ENCODE peak calls at places on chromosomes 4 and X, in five cellular contexts. G, R, F, S and O are unnamed samples. For H3K4me1, the result is how much of the 10 kb centered on the place peaks cover.

GRCh38 chr4:118265312-118266144 is 87.3 kb downstream of the PRSS12 start:
- DNase-seq in G (no peak), R (peak), F (peak), S (no peak), O (peak)

GRCh38 chr4:114780205-114780604 is 181.6 kb downstream of the UGT8 start:
- DNase-seq in G (peak), R (peak), F (no peak), S (no peak), O (no peak)

GRCh38 chr4:1534076-1534872 is 128.0 kb upstream of the NKX1-1 start:
- DNase-seq in G (no peak), R (no peak), F (peak), S (no peak), O (no peak)

GRCh38 chr4:55754754-55755350 is 64.7 kb upstream of the EXOC1L start:
- DNase-seq in G (no peak), R (no peak), F (no peak), S (no peak), O (no peak)

GRCh38 chr4:110630621-110631402 is 7.9 kb upstream of the PITX2 start:
- DNase-seq in G (no peak), R (peak), F (peak), S (peak), O (no peak)

GRCh38 chr4:85318415-85318814 is 156.5 kb upstream of the ARHGAP24 start:
- DNase-seq in G (no peak), R (no peak), F (no peak), S (no peak), O (no peak)

GRCh38 chr4:140238353-140239041 is 84.5 kb upstream of the MAML3 start:
- DNase-seq in G (no peak), R (peak), F (peak), S (peak), O (peak)

GRCh38 chr4:84697615-84698201 is 114.8 kb downstream of the CDS1 start:
- DNase-seq in G (no peak), R (no peak), F (no peak), S (no peak), O (no peak)

GRCh38 chr4:32589853-32590252 is 1869.7 kb downstream of the PCDH7 start:
- DNase-seq in G (no peak), R (no peak), F (no peak), S (no peak), O (no peak)

GRCh38 chr4:99918656-99919055 is 24.4 kb upstream of the LAMTOR3 start:
- DNase-seq in G (no peak), R (no peak), F (no peak), S (no peak), O (no peak)

GRCh38 chr4:954211-955020 is 19.0 kb downstream of the DGKQ start:
- DNase-seq in G (no peak), R (no peak), F (peak), S (no peak), O (peak)

GRCh38 chrX:46912673-46913491 is 661 bp downstream of the JADE3 start:
- DNase-seq in G (no peak), R (peak), F (peak), S (no peak), O (peak)

GRCh38 chrX:14607446-14607845 is 78.1 kb downstream of the GLRA2 start:
- DNase-seq in G (no peak), R (no peak), F (no peak), S (no peak), O (no peak)

GRCh38 chr4:24067781-24068193 is 177.9 kb upstream of the PPARGC1A start:
- DNase-seq in G (no peak), R (no peak), F (no peak), S (peak), O (peak)

GRCh38 chr4:143230683-143231082 is 46.0 kb downstream of the USP38 start:
- DNase-seq in G (no peak), R (no peak), F (no peak), S (no peak), O (no peak)

GRCh38 chrX:75968293-75968692 is 183.2 kb upstream of the MAGEE2 start:
- DNase-seq in G (no peak), R (peak), F (no peak), S (no peak), O (no peak)

DNA sequence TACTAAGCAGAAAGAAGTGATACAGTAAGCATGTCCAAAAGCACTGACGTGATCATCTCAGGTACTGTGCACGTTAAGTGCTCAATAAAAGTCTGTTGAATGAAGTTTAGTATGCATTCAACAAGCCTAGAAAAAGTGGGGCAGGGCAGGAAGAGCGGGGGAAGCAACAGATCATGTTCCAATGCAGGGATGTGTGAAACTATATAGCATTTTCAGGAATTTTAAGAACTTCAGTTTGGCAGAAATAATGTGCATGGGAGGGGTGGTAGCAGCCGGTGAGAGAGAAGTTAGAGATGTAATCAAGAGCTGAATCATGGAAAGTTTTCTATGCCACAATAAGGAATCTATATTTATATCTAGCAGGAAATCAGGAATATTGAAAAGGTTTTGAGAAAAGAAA is 19.2 kb upstream of the CCNA2 start:
- DNase-seq in G (no peak), R (no peak), F (no peak), S (no peak), O (no peak)
- H3K4me1 ChIP-seq in G (under half), R (under half), F (under half), S (under half), O (under half)

DNA sequence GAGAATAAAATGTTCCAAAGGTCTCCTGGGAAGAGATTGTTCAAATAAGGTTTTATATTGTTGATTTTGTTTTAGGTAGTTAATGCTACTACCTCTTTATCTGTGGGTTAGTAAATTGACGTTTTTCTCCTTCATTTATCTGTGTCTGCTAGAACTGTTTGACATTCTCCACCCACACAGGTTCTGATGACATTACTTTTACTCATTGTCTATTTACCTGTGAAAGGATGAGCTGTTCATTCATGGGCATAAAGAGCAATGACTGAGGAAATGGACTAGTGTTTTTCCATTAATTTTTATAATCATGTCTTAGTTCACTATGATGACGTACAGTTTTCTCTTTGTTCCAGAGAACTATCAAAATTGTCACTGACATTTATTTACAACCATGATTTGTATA is 75.6 kb downstream of the CPE start:
- DNase-seq in G (no peak), R (no peak), F (no peak), S (no peak), O (no peak)
- H3K27ac ChIP-seq in G (no peak), R (no peak), F (no peak), S (no peak), O (no peak)

DNA sequence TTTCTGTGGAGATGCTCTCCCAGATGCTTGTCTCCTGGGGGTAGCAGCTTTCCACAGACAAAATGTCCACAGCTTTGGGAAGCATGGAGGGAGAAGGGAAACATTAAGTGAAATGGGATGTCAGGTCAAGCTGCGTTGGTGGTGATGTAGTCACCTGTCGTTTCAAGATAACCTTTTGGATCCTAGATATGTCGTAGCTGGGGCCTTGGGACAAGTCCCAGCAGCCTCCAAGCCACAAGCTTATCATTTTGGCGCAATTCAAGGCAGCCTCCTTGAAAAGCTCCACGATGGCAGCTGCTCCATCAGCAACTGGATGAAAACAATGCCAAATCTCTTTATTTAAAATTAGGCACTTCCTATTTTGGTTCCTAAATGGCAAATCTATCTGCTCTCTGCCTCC is 52.0 kb downstream of the RTL9 start:
- DNase-seq in G (no peak), R (no peak), F (no peak), S (no peak), O (no peak)
- H3K4me1 ChIP-seq in G (under half), R (under half), F (under half), S (under half), O (under half)

GRCh38 chrX:118526149-118526548 is 30.5 kb downstream of the DOCK11 start:
- DNase-seq in G (no peak), R (no peak), F (no peak), S (no peak), O (no peak)

GRCh38 chrX:118525146-118525725 is 29.6 kb downstream of the DOCK11 start:
- DNase-seq in G (no peak), R (no peak), F (no peak), S (no peak), O (no peak)

GRCh38 chrX:118534716-118535493 is 39.3 kb downstream of the DOCK11 start:
- DNase-seq in G (no peak), R (peak), F (no peak), S (no peak), O (no peak)

GRCh38 chrX:118528089-118528753 is 32.6 kb downstream of the DOCK11 start:
- DNase-seq in G (no peak), R (no peak), F (no peak), S (no peak), O (no peak)

DNA sequence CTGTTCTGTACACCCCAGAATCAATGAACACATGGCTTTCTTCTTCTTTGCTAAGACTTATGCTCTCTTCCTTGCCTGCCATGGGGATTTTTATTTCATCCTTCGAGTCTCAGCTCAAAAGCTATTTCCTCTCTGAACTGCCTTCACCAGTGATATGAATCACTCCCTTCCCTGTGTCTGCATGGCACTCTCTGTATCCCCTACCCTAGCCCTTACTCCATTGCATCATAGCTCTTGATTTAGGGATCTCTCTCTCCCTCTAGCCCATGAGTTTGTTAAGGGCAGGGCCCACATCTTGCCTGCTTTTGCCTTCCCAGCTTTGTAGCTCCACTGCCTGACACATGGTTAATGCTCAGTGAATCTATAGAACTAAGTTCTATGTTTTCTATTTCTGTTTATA is 34.9 kb downstream of the DOCK11 start:
- DNase-seq in G (no peak), R (no peak), F (no peak), S (no peak), O (no peak)
- H3K27ac ChIP-seq in G (no peak), R (no peak), F (no peak), S (no peak), O (no peak)

DNA sequence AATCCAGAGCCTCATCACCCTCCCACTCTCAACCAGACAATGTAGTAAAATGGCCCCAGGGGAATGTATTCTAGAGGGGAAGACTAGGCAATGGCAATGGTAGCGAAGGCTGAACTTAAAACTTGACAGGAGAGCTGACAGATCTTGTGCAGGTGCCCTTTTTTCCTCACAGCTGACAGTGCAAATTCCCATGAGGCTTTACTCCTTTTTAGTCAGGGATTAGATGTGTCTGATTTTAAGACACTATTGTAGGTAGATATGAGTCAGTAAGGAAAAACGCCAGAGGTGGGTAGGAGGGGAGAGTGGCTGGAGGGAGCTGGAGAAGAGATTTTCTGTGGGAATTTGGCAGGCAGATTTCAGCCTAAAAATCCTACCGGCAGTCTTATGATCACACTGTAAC is 10.7 kb downstream of the CAPN6 start:
- DNase-seq in G (no peak), R (no peak), F (no peak), S (no peak), O (no peak)
- H3K4me1 ChIP-seq in G (under half), R (under half), F (under half), S (under half), O (under half)

GRCh38 chr4:54165438-54165837 is 63.7 kb upstream of the PDGFRA start:
- DNase-seq in G (no peak), R (no peak), F (no peak), S (no peak), O (no peak)

GRCh38 chr4:54169176-54169575 is 59.9 kb upstream of the PDGFRA start:
- DNase-seq in G (no peak), R (no peak), F (no peak), S (no peak), O (no peak)

GRCh38 chr4:54167508-54167907 is 61.6 kb upstream of the PDGFRA start:
- DNase-seq in G (no peak), R (no peak), F (no peak), S (no peak), O (no peak)

GRCh38 chr4:54159543-54159942 is 59.6 kb downstream of the GSX2 start:
- DNase-seq in G (no peak), R (no peak), F (no peak), S (no peak), O (no peak)

DNA sequence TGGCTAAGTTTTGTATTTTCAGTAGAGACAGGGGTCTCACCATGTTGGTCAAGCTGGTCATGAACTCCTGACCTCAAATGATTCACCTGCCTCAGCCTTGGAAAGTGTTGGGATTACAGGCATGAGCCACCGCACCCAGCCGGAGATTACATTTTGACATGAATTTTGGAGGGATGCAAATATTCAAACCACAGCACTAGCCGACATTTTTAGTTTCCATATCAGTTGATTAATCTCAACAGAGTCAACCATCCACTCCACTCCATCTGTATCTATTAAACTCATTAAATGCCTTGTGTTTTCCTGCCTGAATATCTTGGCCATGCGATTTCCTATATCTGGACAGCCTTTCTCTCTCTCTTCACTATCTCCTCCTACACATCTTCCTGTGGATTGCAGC is 64.1 kb upstream of the PDGFRA start:
- DNase-seq in G (no peak), R (no peak), F (no peak), S (no peak), O (no peak)
- H3K27ac ChIP-seq in G (no peak), R (no peak), F (no peak), S (no peak), O (no peak)